ENCODE peak calls at places on chromosome 9, in ten cellular contexts. G is prostate gland, I is stomach, Q is OCI-LY7, A is Peyer's patch, M is MM.1S, Y is endodermal cell, S is endothelial cell of umbilical vein, K is WERI-Rb-1, Z is adrenal gland. F is an unnamed sample. For H3K36me3, the result is how much of the 10 kb centered on the place peaks cover.

GRCh38 chr9:9231946-9232345 is 1380.9 kb downstream of the PTPRD start:
- DNase-seq in S (no peak), Q (no peak), G (no peak), K (no peak), Y (no peak), M (no peak), I (no peak), Z (no peak), A (no peak), F (no peak)

GRCh38 chr9:78074385-78075291 is 43.0 kb upstream of the GNAQ start:
- DNase-seq in S (no peak), I (no peak), M (no peak), Y (no peak), K (no peak), Q (no peak), A (no peak), G (no peak), Z (no peak), F (no peak)

GRCh38 chr9:71115448-71115975 is 5.9 kb downstream of the TRPM3 start:
- DNase-seq in Z (no peak), Q (no peak), Y (no peak), I (no peak), M (no peak), A (no peak), S (no peak), G (no peak), K (no peak), F (no peak)

GRCh38 chr9:71929223-71929622 is 17.8 kb downstream of the C9orf85 start:
- DNase-seq in A (no peak), Q (no peak), Y (no peak), K (no peak), S (no peak), Z (no peak), G (peak), M (no peak), I (no peak), F (no peak)

GRCh38 chr9:89312154-89312616 is 1.2 kb downstream of the CKS2 start:
- DNase-seq in K (no peak), Q (peak), M (peak), Y (no peak), Z (no peak), I (no peak), S (peak), G (no peak), A (no peak), F (no peak)

GRCh38 chr9:105392531-105392930 is 55.3 kb upstream of the FSD1L start:
- DNase-seq in S (no peak), G (no peak), I (no peak), Q (no peak), Y (no peak), M (no peak), A (no peak), K (no peak), Z (no peak), F (no peak)

GRCh38 chr9:111842313-111842712 is 47.6 kb upstream of the SHOC1 start:
- DNase-seq in A (no peak), S (no peak), M (no peak), G (no peak), Q (no peak), Z (no peak), Y (no peak), I (no peak), K (no peak), F (no peak)

GRCh38 chr9:87212563-87213154 is 265.4 kb upstream of the GAS1 start:
- DNase-seq in S (no peak), Z (no peak), Q (no peak), K (no peak), M (no peak), I (no peak), G (peak), A (no peak), Y (no peak), F (no peak)

GRCh38 chr9:136808781-136809158 is 1.0 kb downstream of the RABL6 start:
- DNase-seq in Y (no peak), Z (no peak), I (no peak), Q (no peak), S (peak), A (no peak), M (peak), K (no peak), G (no peak), F (no peak)

GRCh38 chr9:36888551-36888950 is 145.5 kb downstream of the PAX5 start:
- DNase-seq in Y (no peak), G (no peak), S (no peak), Q (no peak), K (no peak), A (no peak), Z (no peak), M (no peak), I (no peak), F (no peak)

GRCh38 chr9:127492616-127493015 is 41.3 kb downstream of the LRSAM1 start:
- DNase-seq in S (no peak), I (no peak), G (no peak), K (no peak), Y (no peak), A (no peak), M (no peak), Z (no peak), Q (no peak), F (no peak)

GRCh38 chr9:102700936-102701335 is 294.2 kb upstream of the CYLC2 start:
- DNase-seq in I (no peak), G (no peak), K (no peak), Y (no peak), A (no peak), Q (no peak), M (no peak), Z (no peak), S (no peak), F (no peak)

GRCh38 chr9:130327070-130327780 is 61.7 kb downstream of the HMCN2 start:
- DNase-seq in G (no peak), I (no peak), Q (no peak), A (no peak), S (no peak), Z (no peak), Y (peak), K (peak), M (no peak), F (no peak)

DNA sequence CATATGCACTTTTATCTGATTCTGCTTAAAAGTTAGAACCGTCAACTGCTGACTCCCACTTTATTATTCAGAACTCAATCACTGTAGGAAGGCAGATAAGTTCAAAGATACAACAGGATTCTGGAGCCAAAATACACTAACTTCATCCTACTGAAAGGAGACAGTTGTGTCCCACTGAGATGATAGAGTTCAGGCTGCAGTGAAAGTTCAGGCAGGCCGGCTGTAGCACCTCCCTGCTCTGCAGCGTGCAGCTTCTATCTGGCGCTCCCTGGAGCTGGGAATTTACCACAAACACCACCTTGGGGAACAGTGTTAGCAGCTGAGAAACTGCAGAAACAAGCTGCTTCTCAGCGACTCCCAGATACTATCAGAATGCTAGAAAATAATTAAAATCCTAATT is 52.5 kb upstream of the CNTLN start:
- DNase-seq in Q (no peak), I (no peak), S (peak), G (no peak), M (no peak), A (no peak), Y (peak), K (peak), Z (no peak), F (no peak)
- TF ChIP-seq CTCF in Q (no peak), I (no peak), S (no peak), G (no peak), M (no peak), A (no peak), Y (peak), K (no peak), Z (no peak), F (no peak)

GRCh38 chr9:120875643-120875953 is 1.4 kb downstream of the PHF19 start:
- DNase-seq in Y (no peak), A (no peak), K (no peak), Z (no peak), M (no peak), I (no peak), Q (peak), G (no peak), S (no peak), F (no peak)

GRCh38 chr9:120874861-120875565 is 2.0 kb downstream of the PHF19 start:
- DNase-seq in Z (no peak), Q (no peak), G (no peak), I (no peak), S (no peak), Y (no peak), M (no peak), K (no peak), A (no peak), F (no peak)

GRCh38 chr9:120873512-120873911 is 3.5 kb downstream of the PHF19 start:
- DNase-seq in Y (peak), I (no peak), S (no peak), G (no peak), K (no peak), Z (no peak), Q (no peak), M (peak), A (no peak), F (no peak)

GRCh38 chr9:120872775-120873502 is 4.0 kb downstream of the PHF19 start:
- DNase-seq in G (no peak), S (no peak), I (no peak), K (no peak), Y (no peak), Z (no peak), A (no peak), M (peak), Q (no peak), F (no peak)

DNA sequence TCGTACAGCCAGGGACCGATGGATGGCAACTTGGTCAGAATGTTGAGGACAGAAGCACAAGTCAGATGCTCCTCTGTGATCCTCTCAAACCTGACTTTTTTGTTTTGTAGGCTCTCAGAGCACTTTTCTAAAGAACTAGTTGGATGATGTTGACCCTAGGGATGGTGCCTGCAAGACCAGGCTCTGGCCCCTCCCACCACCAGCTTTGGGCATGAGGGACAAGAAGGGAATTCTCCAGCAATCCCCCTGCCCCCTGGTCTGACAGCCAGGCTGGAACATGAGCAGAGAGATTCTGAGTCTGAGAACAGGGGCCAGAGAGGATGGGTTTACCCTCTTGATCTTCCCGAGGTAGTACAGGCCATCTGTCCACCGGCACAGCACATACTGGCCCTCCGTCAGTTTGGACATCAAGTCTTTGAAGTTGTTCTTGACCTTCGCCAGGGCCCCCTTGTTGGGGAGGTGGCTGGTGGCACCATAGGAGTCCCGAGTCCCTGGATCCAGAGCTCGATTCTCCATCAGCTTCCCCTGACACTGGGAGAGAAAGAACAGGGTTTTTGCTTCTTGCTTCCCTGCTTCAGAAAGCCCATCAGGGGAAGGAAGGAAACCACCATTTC is 2.7 kb downstream of the PHF19 start:
- DNase-seq in K (no peak), G (no peak), Q (no peak), I (no peak), A (no peak), Z (no peak), Y (no peak), M (no peak), S (no peak), F (no peak)
- H3K36me3 ChIP-seq in K (half or more), G (under half), Q (half or more), I (under half), A (under half), Z (under half), Y (under half), M (under half), S (under half), F (under half)

GRCh38 chr9:93500571-93501298 is 47.4 kb upstream of the FAM120AOS start:
- DNase-seq in K (no peak), I (no peak), G (no peak), Z (no peak), S (peak), Y (no peak), Q (no peak), A (no peak), M (no peak), F (no peak)
- H3K4me3 ChIP-seq in K (no peak), I (peak), G (no peak), Z (peak), S (peak), Y (no peak), Q (peak), A (no peak), M (no peak), F (no peak)

GRCh38 chr9:35658894-35659220 is 765 bp downstream of the CCDC107 start:
- DNase-seq in K (peak), M (peak), Y (no peak), Q (no peak), I (no peak), Z (peak), S (no peak), G (no peak), A (peak), F (no peak)

GRCh38 chr9:35662437-35662836 is 2.6 kb downstream of the ARHGEF39 start:
- DNase-seq in G (no peak), I (no peak), Y (no peak), A (no peak), Z (no peak), S (no peak), M (no peak), K (no peak), Q (no peak), F (no peak)

GRCh38 chr9:35661756-35662350 is 3.1 kb downstream of the ARHGEF39 start:
- DNase-seq in G (no peak), Y (no peak), I (no peak), S (no peak), Q (no peak), K (no peak), M (no peak), Z (no peak), A (no peak), F (no peak)

GRCh38 chr9:35659340-35659739 is 1.2 kb downstream of the CCDC107 start:
- DNase-seq in Y (no peak), M (no peak), G (no peak), Q (no peak), A (peak), S (no peak), Z (no peak), K (no peak), I (no peak), F (no peak)

DNA sequence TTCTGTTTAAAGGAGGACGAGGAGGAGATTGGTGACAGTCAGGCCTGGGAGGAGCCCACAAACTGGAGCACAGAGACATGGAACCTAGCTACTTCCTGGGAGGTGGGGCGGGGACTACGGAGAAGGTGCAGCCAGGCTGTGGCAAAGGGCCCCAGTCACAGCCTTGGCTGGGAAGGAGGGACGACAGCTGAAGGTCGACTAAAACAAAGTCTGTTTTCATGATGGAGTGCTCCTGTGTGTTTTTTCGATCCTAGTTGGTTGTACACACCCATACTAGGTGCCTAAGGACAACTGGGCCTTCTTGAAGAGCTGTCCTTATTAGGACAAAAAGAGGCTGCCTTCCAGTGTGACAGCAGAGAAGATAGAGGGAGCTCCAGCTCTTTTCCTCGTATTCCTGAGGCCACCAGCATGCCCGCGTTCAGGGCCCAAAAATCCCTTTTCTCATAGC is 2.9 kb downstream of the CCDC107 start:
- DNase-seq in G (no peak), S (no peak), Z (peak), I (peak), A (peak), K (no peak), Y (no peak), M (no peak), Q (no peak), F (no peak)
- TF ChIP-seq CTCF in G (peak), S (no peak), Z (peak), I (no peak), A (peak), K (peak), Y (peak), M (no peak), Q (peak), F (peak)

GRCh38 chr9:131529597-131530545 is 1.2 kb downstream of the UCK1 start:
- DNase-seq in I (no peak), A (no peak), Z (no peak), Y (no peak), Q (no peak), M (no peak), K (no peak), S (no peak), G (no peak), F (no peak)

GRCh38 chr9:131530930-131531832 is at the start of gene UCK1:
- DNase-seq in Y (peak), G (peak), S (peak), A (peak), I (peak), M (peak), K (peak), Z (peak), Q (peak), F (peak)

GRCh38 chr9:131528886-131529505 is 2.1 kb downstream of the UCK1 start:
- DNase-seq in I (no peak), Z (no peak), A (no peak), Q (no peak), S (no peak), M (no peak), G (no peak), K (no peak), Y (no peak), F (no peak)

GRCh38 chr9:131528186-131528585 is 2.9 kb downstream of the UCK1 start:
- DNase-seq in I (no peak), Y (no peak), M (no peak), A (no peak), Q (no peak), K (no peak), G (no peak), Z (no peak), S (no peak), F (no peak)

DNA sequence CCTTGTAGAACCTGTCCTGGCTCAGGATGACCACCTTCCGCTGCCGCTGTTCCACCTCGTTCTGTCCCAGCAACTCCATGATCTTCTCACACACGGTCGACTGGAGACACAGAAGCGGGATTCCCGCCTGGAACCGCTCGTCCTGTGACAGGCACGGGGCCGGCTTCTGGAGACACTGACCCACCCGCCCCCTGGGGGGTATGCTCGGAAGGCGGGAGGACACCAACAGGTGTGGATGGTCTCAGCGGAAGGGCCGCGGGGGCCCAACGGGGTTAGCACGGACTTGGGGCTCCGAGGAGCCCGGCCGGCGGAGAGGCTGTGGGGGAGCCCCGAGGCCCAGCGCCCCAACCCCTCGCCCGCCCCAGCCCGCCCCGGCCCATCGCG is 525 bp downstream of the UCK1 start:
- DNase-seq in G (peak), Y (peak), K (peak), M (peak), I (peak), S (peak), Q (peak), Z (peak), A (peak), F (no peak)
- H3K36me3 ChIP-seq in G (under half), Y (under half), K (half or more), M (under half), I (under half), S (under half), Q (under half), Z (under half), A (under half), F (under half)

DNA sequence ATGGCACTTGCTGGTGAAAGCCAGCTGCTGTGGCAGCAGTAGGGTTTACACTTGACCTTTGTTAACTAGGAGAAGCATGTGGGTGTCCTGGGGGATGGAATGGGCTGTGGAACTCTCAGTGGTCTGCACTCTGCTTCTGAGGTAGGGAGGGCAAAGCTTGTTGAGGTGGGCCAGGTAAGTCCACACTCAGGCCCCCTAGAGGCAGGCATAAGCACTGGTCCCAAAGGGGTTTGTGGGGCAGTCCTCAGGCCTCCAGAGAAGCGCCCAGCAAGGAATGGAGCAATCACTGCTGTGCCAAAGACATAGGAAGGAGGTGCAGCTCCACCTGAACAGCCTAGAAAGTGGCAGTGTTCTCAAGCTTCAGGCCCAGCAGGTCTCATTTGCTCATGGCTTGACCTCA is 34.7 kb downstream of the INSL4 start:
- DNase-seq in K (no peak), I (no peak), S (no peak), G (no peak), Y (peak), Z (no peak), Q (peak), M (no peak), A (no peak), F (peak)
- H3K4me3 ChIP-seq in K (no peak), I (no peak), S (no peak), G (no peak), Y (no peak), Z (no peak), Q (no peak), M (no peak), A (no peak), F (no peak)

GRCh38 chr9:68781866-68782265 is 76.8 kb downstream of the PIP5K1B start:
- DNase-seq in S (no peak), M (no peak), Q (no peak), Y (no peak), Z (no peak), G (no peak), A (no peak), I (no peak), K (no peak), F (no peak)

GRCh38 chr9:68780735-68781134 is 75.7 kb downstream of the PIP5K1B start:
- DNase-seq in Y (no peak), K (no peak), S (no peak), Z (no peak), Q (peak), A (no peak), I (no peak), G (no peak), M (peak), F (no peak)

GRCh38 chr9:68780377-68780707 is 75.3 kb downstream of the PIP5K1B start:
- DNase-seq in I (no peak), S (no peak), Q (no peak), G (no peak), K (no peak), Z (no peak), A (no peak), M (no peak), Y (no peak), F (no peak)

GRCh38 chr9:68778635-68779034 is 73.6 kb downstream of the PIP5K1B start:
- DNase-seq in Q (no peak), M (no peak), I (no peak), A (no peak), G (no peak), Y (no peak), S (no peak), Z (no peak), K (no peak), F (no peak)

DNA sequence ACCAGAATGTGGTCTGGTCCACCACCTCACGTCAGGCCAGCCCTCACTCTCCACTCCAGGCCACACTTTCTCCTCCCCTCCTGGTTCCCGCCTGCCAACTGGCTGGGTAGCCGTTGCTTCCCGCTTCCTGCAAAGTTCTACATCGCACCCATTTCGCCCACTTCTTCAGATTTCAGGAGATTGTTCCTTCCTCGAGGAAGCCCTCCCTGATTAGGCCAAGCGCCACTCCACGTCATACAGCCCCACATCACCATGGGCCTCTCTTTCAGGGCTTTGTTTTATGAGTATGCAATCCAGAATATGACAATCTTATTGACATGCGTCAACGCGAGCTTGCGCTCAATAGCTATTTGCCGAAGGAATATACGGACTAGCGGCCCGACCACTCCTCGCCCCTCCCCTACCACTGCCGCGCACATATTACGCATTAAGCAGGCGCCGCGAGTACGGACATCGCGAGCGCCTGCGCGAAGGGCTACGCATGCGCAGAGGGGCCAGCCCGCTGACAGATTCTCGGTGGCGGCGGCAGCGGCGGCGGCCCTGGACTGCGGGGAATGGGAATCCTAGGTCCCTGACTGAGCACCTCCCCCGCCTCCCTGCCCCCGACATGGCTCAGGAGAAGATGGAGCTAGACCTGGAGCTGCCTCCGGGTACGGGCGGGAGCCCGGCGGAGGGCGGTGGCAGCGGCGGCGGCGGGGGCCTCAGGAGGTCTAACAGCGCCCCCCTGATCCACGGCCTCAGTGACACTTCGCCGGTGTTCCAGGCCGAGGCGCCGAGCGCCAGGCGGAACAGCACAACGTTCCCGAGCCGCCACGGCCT is 74.7 kb downstream of the PIP5K1B start:
- DNase-seq in A (peak), S (peak), Z (peak), Y (peak), G (peak), K (peak), I (peak), Q (peak), M (peak), F (peak)
- TF ChIP-seq CTCF in A (no peak), S (peak), Z (peak), Y (peak), G (peak), K (peak), I (no peak), Q (peak), M (peak), F (peak)

F was measured in GM06990.